ENCODE peak calls at places on chromosomes 5 and 9, in six cellular contexts. N is mesendoderm, P is neuronal stem cell, S is mesenchymal stem cell, G is H9, X is IMR-90. I is an unnamed sample.

GRCh38 chr5:148152785-148153184 is 15.6 kb upstream of the SPINK14 start:
- DNase-seq in G (no peak), S (no peak), P (no peak), X (no peak), N (no peak), I (no peak)

GRCh38 chr9:15999422-16000339 is 446.8 kb downstream of the CCDC171 start:
- DNase-seq in P (no peak), S (peak), N (peak), X (peak), G (no peak), I (peak)

GRCh38 chr9:129894106-129894823 is 59.0 kb downstream of the USP20 start:
- DNase-seq in X (no peak), P (no peak), S (no peak), G (no peak), N (no peak), I (no peak)

GRCh38 chr9:127445851-127446719 is 5.1 kb downstream of the RPL12 start:
- DNase-seq in G (peak), S (no peak), N (peak), X (no peak), P (no peak), I (no peak)

GRCh38 chr9:26675055-26675454 is 217.5 kb downstream of the CAAP1 start:
- DNase-seq in S (peak), N (no peak), G (no peak), P (no peak), X (no peak), I (no peak)

GRCh38 chr9:130555968-130556367 is 23.4 kb upstream of the FUBP3 start:
- DNase-seq in G (no peak), N (no peak), P (no peak), X (no peak), S (no peak), I (peak)

GRCh38 chr9:107000218-107000617 is 137.3 kb downstream of the ZNF462 start:
- DNase-seq in N (no peak), X (no peak), G (no peak), S (no peak), P (no peak), I (no peak)

GRCh38 chr9:92185681-92186080 is 70.5 kb upstream of the SPTLC1 start:
- DNase-seq in G (no peak), S (peak), N (no peak), X (peak), P (no peak), I (no peak)

GRCh38 chr5:65482280-65482726 is 583 bp upstream of the ADAMTS6 start:
- DNase-seq in N (no peak), X (peak), G (no peak), S (peak), P (no peak), I (no peak)

GRCh38 chr9:129121483-129121882 is 10.3 kb downstream of the PTPA start:
- DNase-seq in X (peak), G (no peak), S (no peak), N (no peak), P (no peak), I (no peak)

GRCh38 chr5:68304421-68305052 is 89.0 kb downstream of the PIK3R1 start:
- DNase-seq in S (peak), P (no peak), N (no peak), X (no peak), G (no peak), I (no peak)

GRCh38 chr5:72234265-72234700 is 85.8 kb downstream of the MRPS27 start:
- DNase-seq in G (no peak), P (no peak), S (peak), N (peak), X (peak), I (peak)

GRCh38 chr9:71716138-71716909 is 52.0 kb downstream of the CEMIP2 start:
- DNase-seq in G (no peak), P (no peak), X (no peak), N (no peak), S (no peak), I (no peak)

GRCh38 chr5:118937393-118938061 is 50.8 kb downstream of the DTWD2 start:
- DNase-seq in X (no peak), S (no peak), N (no peak), G (no peak), P (no peak), I (no peak)

GRCh38 chr9:113501129-113501686 is 37.7 kb downstream of the RGS3 start:
- DNase-seq in N (peak), P (no peak), G (peak), S (no peak), X (no peak), I (no peak)

GRCh38 chr9:113502427-113503008 is 39.0 kb downstream of the RGS3 start:
- DNase-seq in P (no peak), X (no peak), N (no peak), S (no peak), G (no peak), I (peak)

GRCh38 chr9:113499153-113499875 is 35.8 kb downstream of the RGS3 start:
- DNase-seq in X (no peak), N (no peak), G (no peak), P (no peak), S (no peak), I (no peak)

GRCh38 chr9:113501821-113502220 is 38.3 kb downstream of the RGS3 start:
- DNase-seq in S (no peak), G (no peak), X (no peak), N (no peak), P (no peak), I (no peak)

DNA sequence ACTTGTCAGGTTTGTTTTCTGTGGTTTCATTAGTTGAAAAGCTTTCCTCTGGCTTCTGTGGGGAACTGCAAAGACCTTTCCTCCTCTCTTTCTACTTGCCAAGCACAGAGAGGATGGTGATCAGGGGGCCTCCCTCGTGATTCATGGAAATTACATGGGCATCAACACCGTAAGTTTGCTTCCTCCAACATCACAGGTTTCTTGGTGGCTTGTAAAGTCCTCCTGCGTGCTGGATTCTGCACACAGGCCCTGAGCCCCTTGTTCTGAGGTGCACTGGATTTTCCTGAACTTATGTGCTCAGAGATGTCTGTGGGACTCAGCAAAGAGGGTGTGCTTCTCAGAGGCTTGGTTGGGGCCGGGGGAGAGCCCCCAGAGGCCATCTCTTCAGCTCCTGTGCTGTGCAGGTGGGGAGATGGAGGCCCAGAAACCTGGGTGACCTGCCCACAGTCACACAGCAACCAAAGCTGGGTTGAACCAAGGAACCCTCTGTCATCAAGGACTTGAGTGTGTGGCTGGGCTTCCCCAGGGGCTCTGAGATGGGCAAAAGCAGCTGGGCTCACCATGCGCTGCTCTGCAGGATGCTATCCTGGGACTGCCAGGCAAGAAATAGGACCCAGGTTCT is 36.5 kb downstream of the RGS3 start:
- DNase-seq in G (no peak), N (no peak), P (no peak), X (no peak), S (no peak), I (no peak)
- H3K4ac ChIP-seq in G (no peak), N (no peak), P (no peak), X (no peak), S (no peak), I (no peak)

DNA sequence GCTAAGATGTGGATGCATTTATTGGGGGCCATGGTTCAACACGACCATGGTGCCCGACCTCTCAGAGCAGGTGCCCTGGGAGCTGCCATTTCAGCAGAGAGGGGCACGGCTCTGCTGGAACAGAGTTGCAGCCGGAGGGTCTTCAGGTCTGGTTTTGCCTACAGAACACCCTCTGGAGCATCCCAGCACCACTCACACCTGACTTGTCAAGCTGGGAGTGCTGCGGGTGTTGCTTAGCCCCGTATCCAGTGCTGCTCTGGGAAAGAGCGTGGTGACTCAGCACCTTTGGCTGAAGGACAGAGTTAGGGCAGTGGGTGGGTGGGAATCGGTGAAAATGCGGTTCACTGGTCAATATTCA is 36.5 kb upstream of the IRX4 start:
- DNase-seq in N (peak), X (no peak), P (no peak), S (no peak), G (no peak), I (no peak)
- H2AK5ac ChIP-seq in N (no peak), X (no peak), P (no peak), S (no peak), G (no peak), I (no peak)

GRCh38 chr9:35095175-35095574 is 1.2 kb downstream of the PIGO start:
- DNase-seq in S (no peak), X (no peak), P (no peak), G (no peak), N (no peak), I (no peak)

GRCh38 chr9:35096035-35096849 is at the start of gene PIGO:
- DNase-seq in X (peak), S (peak), P (peak), N (peak), G (peak), I (peak)

DNA sequence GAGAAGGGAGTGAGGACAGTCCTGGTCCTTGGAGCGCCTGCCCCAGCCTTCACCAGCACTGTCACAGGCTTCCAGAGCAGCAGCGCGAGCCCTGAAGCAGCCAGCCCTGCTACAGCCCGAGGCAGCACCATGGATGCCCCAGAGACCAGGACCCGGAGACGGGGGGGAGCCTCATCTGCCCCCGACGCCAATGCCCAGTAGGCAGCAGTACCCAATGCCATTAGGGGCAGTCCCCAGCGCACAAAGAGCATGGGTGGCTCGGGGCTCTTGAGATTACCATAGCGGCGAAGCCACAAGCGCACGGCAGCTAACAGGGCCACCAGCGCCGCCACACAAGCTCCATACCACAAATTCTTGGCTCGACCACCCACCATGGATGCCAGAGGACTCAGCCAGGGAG is 4.9 kb downstream of the PIGO start:
- DNase-seq in X (no peak), N (no peak), P (no peak), S (no peak), G (no peak), I (no peak)
- H4K8ac ChIP-seq in X (no peak), N (no peak), P (no peak), S (no peak), G (no peak), I (no peak)

GRCh38 chr5:34787035-34787434 is 51.9 kb upstream of the TTC23L start:
- DNase-seq in S (no peak), X (no peak), N (no peak), P (no peak), G (no peak), I (peak)

GRCh38 chr5:34789639-34790038 is 49.3 kb upstream of the TTC23L start:
- DNase-seq in N (no peak), X (no peak), P (no peak), G (no peak), S (no peak), I (no peak)

GRCh38 chr5:34789021-34789531 is 49.9 kb upstream of the TTC23L start:
- DNase-seq in G (no peak), P (no peak), N (peak), S (peak), X (peak), I (peak)

GRCh38 chr5:34790087-34790486 is 48.9 kb upstream of the TTC23L start:
- DNase-seq in P (no peak), N (no peak), S (peak), G (no peak), X (no peak), I (no peak)

GRCh38 chr5:34791761-34792244 is 47.2 kb upstream of the TTC23L start:
- DNase-seq in X (peak), N (no peak), P (no peak), G (no peak), S (peak), I (peak)
- H3K4ac ChIP-seq in X (no peak), N (no peak), P (no peak), G (no peak), S (no peak), I (no peak)

DNA sequence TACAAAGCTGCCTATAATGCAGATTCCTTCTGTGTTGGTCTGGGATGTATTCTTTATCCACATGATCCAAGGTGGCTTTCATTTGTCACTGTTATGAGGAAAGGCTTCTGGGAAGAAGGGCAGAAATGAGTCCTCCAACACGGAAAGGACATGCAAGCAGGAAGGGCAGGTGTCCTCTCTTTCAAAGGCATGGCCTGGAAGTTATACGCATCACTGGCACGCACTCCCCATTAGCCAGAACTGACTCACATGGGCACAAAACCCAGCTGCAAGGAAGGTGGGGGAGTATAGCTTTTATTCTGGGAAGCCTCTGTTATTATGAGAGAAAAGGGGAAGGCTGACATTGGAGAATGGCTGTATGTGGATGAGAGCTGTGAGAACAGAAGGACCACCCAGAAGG is 141.3 kb upstream of the ZNF618 start:
- DNase-seq in G (no peak), S (no peak), P (no peak), X (no peak), N (no peak), I (no peak)
- H2AK5ac ChIP-seq in G (no peak), S (no peak), P (no peak), X (no peak), N (no peak), I (no peak)